ENCODE peak calls at places on chromosomes 5 and 9, in nine cellular contexts. C, X, E, S, Y, Z, I, G and B are unnamed samples.
A peak's percentile ranks its signal among the peaks of the same experiment; 100 is the strongest.

GRCh38 chr5:132629230-132629944 is 28.6 kb upstream of the IL13 start:
- DNase-seq in C (no peak), X (no peak), E (no peak), S (no peak), Y (no peak), Z (no peak), I (no peak), G (no peak), B (no peak)

GRCh38 chr9:34171753-34172535 is 6.9 kb upstream of the UBAP1 start:
- DNase-seq in C (no peak), X (no peak), E (peak; percentile 43), S (no peak), Y (no peak), Z (peak; percentile 32), I (peak; percentile 58), G (no peak), B (peak; percentile 61)

GRCh38 chr9:109274768-109275596 is 45.9 kb downstream of the EPB41L4B start:
- DNase-seq in C (no peak), X (no peak), E (no peak), S (no peak), Y (no peak), Z (peak; percentile 88), I (no peak), G (no peak), B (no peak)

GRCh38 chr5:998975-999501 is 9.6 kb upstream of the NKD2 start:
- DNase-seq in C (no peak), X (peak; percentile 53), E (no peak), S (no peak), Y (peak; percentile 39), Z (peak; percentile 11), I (no peak), G (no peak), B (peak; percentile 56)

GRCh38 chr9:84169240-84169639 is 171.3 kb downstream of the SLC28A3 start:
- DNase-seq in C (no peak), X (no peak), E (no peak), S (peak; percentile 85), Y (no peak), Z (no peak), I (no peak), G (peak; percentile 48), B (no peak)

GRCh38 chr9:130311019-130311773 is 45.6 kb downstream of the HMCN2 start:
- DNase-seq in C (peak; percentile 56), X (peak; percentile 21), E (no peak), S (no peak), Y (no peak), Z (no peak), I (no peak), G (no peak), B (no peak)

GRCh38 chr9:131312246-131312645 is 22.7 kb downstream of the PLPP7 start:
- DNase-seq in C (no peak), X (no peak), E (no peak), S (no peak), Y (no peak), Z (no peak), I (no peak), G (no peak), B (no peak)

GRCh38 chr5:147532157-147532556 is 22.3 kb upstream of the DPYSL3 start:
- DNase-seq in C (no peak), X (no peak), E (no peak), S (no peak), Y (no peak), Z (no peak), I (no peak), G (no peak), B (no peak)

GRCh38 chr9:114321759-114322158 is 1.1 kb upstream of the ORM1 start:
- DNase-seq in C (no peak), X (no peak), E (no peak), S (peak; percentile 78), Y (no peak), Z (no peak), I (no peak), G (no peak), B (peak; percentile 15)

GRCh38 chr5:67957374-67957773 is 258.2 kb upstream of the PIK3R1 start:
- DNase-seq in C (no peak), X (no peak), E (no peak), S (no peak), Y (peak; percentile 69), Z (no peak), I (no peak), G (no peak), B (no peak)

GRCh38 chr5:151101151-151101550 is 20.3 kb upstream of the TNIP1 start:
- DNase-seq in C (no peak), X (no peak), E (no peak), S (no peak), Y (no peak), Z (no peak), I (no peak), G (no peak), B (no peak)

GRCh38 chr5:151100690-151101089 is 19.9 kb upstream of the TNIP1 start:
- DNase-seq in C (no peak), X (no peak), E (no peak), S (no peak), Y (no peak), Z (no peak), I (no peak), G (no peak), B (no peak)

GRCh38 chr5:151098185-151098813 is 17.5 kb upstream of the TNIP1 start:
- DNase-seq in C (no peak), X (no peak), E (no peak), S (no peak), Y (no peak), Z (no peak), I (no peak), G (no peak), B (no peak)

GRCh38 chr5:151104795-151105194 is 24.0 kb upstream of the TNIP1 start:
- DNase-seq in C (peak; percentile 79), X (no peak), E (no peak), S (peak; percentile 43), Y (no peak), Z (peak; percentile 66), I (no peak), G (no peak), B (peak; percentile 83)

DNA sequence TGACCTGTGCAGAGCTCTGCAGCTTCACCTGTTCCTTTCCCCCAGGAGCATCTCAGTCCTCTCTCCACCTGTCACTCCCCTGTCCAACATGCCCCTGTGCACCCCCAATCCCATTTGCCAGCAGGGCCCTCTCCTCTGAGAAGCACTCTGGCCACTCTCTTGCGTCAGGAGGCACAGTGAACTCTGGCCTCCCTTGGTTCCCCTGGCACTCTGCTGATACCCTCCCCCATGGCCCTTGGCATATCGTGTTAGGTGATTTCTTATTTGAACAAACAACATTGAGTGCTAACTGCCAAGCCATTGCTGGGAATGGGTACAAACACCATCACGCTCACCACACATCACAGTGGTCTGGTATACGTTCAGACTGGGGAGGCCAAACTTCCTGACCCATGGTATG is 20.9 kb upstream of the TNIP1 start:
- DNase-seq in C (no peak), X (no peak), E (no peak), S (no peak), Y (no peak), Z (no peak), I (no peak), G (no peak), B (no peak)
- H3K27ac ChIP-seq in C (peak overlapping the region; percentile 59), X (no peak overlapping the region), E (no peak overlapping the region), S (no peak overlapping the region), Y (no peak overlapping the region), Z (peak overlapping the region; percentile 70), I (peak overlapping the region; percentile 61), G (no peak overlapping the region), B (no peak overlapping the region)

DNA sequence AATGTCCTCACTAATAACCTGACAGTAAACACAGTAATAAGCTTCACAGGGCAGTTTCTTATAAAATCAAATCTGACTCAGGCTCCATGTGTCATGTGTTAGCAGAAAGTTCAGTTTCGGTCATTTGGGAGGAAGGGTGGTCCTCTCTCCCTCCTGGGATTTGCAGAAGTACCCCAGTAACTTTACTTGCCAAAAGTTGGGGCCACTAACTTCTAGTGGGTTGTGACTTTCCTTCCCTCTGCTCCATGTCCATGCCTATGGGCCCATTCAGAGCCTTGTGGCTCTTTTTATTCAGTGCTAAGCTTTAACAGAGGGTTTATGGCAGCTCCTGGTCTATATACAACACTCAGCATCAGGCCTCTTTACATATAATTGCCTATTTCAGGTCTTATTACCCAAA is 107.5 kb downstream of the CCDC192 start:
- DNase-seq in C (no peak), X (no peak), E (no peak), S (no peak), Y (no peak), Z (no peak), I (no peak), G (no peak), B (no peak)
- H3K4me1 ChIP-seq in C (peaks cover 5% of the 10 kb centered on the region), X (peaks cover 19% of the 10 kb centered on the region), E (peaks cover 25% of the 10 kb centered on the region), S (peaks cover 11% of the 10 kb centered on the region), Y (peaks cover 7% of the 10 kb centered on the region), Z (peaks cover 13% of the 10 kb centered on the region), I (no peaks in the 10 kb centered on the region), G (peaks cover 36% of the 10 kb centered on the region), B (no peaks in the 10 kb centered on the region)

DNA sequence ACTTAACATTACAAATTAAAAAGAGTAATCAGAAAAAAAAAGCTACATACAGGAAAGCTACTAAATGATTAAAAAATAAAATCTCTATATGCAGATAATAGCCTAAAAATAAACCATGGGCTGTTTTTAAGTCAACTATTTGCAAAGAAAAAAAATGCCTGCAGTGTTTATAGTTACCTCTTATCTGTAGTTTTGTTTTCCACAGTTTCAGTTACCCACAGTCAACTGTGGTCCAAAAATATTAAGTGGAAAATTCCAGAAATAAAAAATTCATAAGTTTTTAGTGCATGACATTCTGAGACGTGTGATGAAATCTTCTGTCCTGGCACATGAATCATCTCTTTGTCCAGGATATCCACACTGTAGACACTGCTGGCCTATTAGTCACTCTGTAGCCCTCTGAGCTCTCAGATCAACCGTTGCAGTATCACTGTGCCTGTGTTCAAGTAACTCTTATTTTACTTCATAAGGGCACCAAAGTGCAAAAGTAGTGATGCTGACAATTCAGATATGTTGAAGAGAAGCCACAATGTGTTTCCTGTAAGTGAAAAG is 59.2 kb downstream of the PRELID2 start:
- DNase-seq in C (no peak), X (peak; percentile 89), E (no peak), S (peak; percentile 91), Y (no peak), Z (no peak), I (no peak), G (peak; percentile 77), B (peak; percentile 59)
- H3K4me3 ChIP-seq in C (no peak overlapping the region), X (no peak overlapping the region), E (no peak overlapping the region), S (no peak overlapping the region), Y (no peak overlapping the region), Z (no peak overlapping the region), I (no peak overlapping the region), G (no peak overlapping the region), B (no peak overlapping the region)

GRCh38 chr5:157747173-157747758 is 3.8 kb downstream of the LSM11 start:
- DNase-seq in C (no peak), X (no peak), E (no peak), S (no peak), Y (no peak), Z (no peak), I (no peak), G (no peak), B (no peak)

GRCh38 chr5:157743163-157744054 is at the start of gene LSM11:
- DNase-seq in C (peak; percentile 92), X (peak; percentile 99), E (peak; percentile 92), S (peak; percentile 72), Y (peak; percentile 97), Z (peak; percentile 93), I (peak; percentile 88), G (peak; percentile 97), B (peak; percentile 85)

GRCh38 chr5:157745041-157745456 is 1.5 kb downstream of the LSM11 start:
- DNase-seq in C (no peak), X (no peak), E (no peak), S (no peak), Y (no peak), Z (no peak), I (no peak), G (no peak), B (no peak)

GRCh38 chr5:157747766-157748700 is 4.5 kb downstream of the LSM11 start:
- DNase-seq in C (no peak), X (no peak), E (no peak), S (no peak), Y (no peak), Z (no peak), I (no peak), G (no peak), B (no peak)

GRCh38 chr5:157744055-157745011 is 821 bp downstream of the LSM11 start:
- DNase-seq in C (peak; percentile 59), X (peak; percentile 90), E (peak; percentile 42), S (no peak), Y (no peak), Z (peak; percentile 23), I (no peak), G (peak; percentile 37), B (no peak)
- H3K27ac ChIP-seq in C (no peak overlapping the region), X (peak overlapping the region; percentile 47), E (no peak overlapping the region), S (peak overlapping the region; percentile 22), Y (no peak overlapping the region), Z (peak overlapping the region; percentile 78), I (no peak overlapping the region), G (no peak overlapping the region), B (peak overlapping the region; percentile 50)